ENCODE peak calls at places on chromosomes 2 and 18, in five cellular contexts. E, S, L, J and V are unnamed samples.

GRCh38 chr2:27737676-27738348 is 33.7 kb upstream of the MRPL33 start:
- DNase-seq in J (no peak), S (no peak), E (peak), L (no peak), V (peak)

GRCh38 chr2:168573128-168573903 is 117.2 kb downstream of the CERS6 start:
- DNase-seq in S (no peak), J (no peak), E (no peak), L (no peak), V (no peak)

GRCh38 chr2:205386109-205386508 is 296.2 kb upstream of the NRP2 start:
- DNase-seq in E (no peak), L (no peak), S (no peak), J (no peak), V (no peak)

GRCh38 chr2:101679801-101680487 is 17.6 kb upstream of the MAP4K4 start:
- DNase-seq in L (no peak), S (no peak), E (no peak), J (no peak), V (no peak)

GRCh38 chr2:136057023-136057801 is 60.7 kb downstream of the CXCR4 start:
- DNase-seq in E (no peak), L (no peak), J (no peak), S (no peak), V (no peak)

GRCh38 chr2:66340521-66340920 is 94.4 kb upstream of the MEIS1 start:
- DNase-seq in L (no peak), J (no peak), E (no peak), S (no peak), V (no peak)

GRCh38 chr2:186503827-186504606 is 18.0 kb downstream of the ZC3H15 start:
- DNase-seq in J (no peak), S (no peak), E (no peak), L (peak), V (no peak)

GRCh38 chr2:230942920-230943896 is 18.2 kb upstream of the GPR55 start:
- DNase-seq in J (no peak), L (no peak), S (no peak), E (no peak), V (no peak)

GRCh38 chr2:217922101-217923006 is 80.4 kb downstream of the TNS1 start:
- DNase-seq in S (no peak), J (no peak), L (peak), E (no peak), V (no peak)

GRCh38 chr18:74113711-74114110 is 33.9 kb downstream of the FBXO15 start:
- DNase-seq in J (no peak), L (no peak), S (no peak), E (peak), V (no peak)

GRCh38 chr2:168140892-168141291 is 106.5 kb downstream of the STK39 start:
- DNase-seq in S (no peak), L (no peak), E (no peak), J (no peak), V (no peak)

GRCh38 chr2:205954707-205955106 is 131.3 kb downstream of the INO80D start:
- DNase-seq in J (no peak), E (no peak), S (no peak), L (no peak), V (no peak)

GRCh38 chr2:157792345-157793052 is 83.6 kb downstream of the ACVR1 start:
- DNase-seq in J (no peak), L (no peak), S (no peak), E (no peak), V (peak)

GRCh38 chr18:32271649-32272324 is 81.9 kb downstream of the MEP1B start:
- DNase-seq in E (no peak), J (peak), S (no peak), L (peak), V (peak)

GRCh38 chr2:160368988-160369935 is 124.3 kb downstream of the RBMS1 start:
- DNase-seq in E (no peak), S (no peak), L (no peak), J (no peak), V (no peak)

GRCh38 chr2:192236136-192236535 is 41.4 kb upstream of the TMEFF2 start:
- DNase-seq in E (no peak), J (no peak), S (no peak), L (no peak), V (no peak)

GRCh38 chr18:3044931-3045698 is 32.2 kb upstream of the LPIN2 start:
- DNase-seq in J (no peak), S (no peak), L (no peak), E (peak), V (no peak)

GRCh38 chr2:42138163-42139016 is 30.8 kb upstream of the EML4 start:
- DNase-seq in E (peak), L (no peak), J (no peak), S (no peak), V (peak)

GRCh38 chr2:189249901-189250300 is 70.3 kb upstream of the COL5A2 start:
- DNase-seq in S (no peak), L (no peak), E (no peak), J (no peak), V (no peak)

GRCh38 chr2:99188357-99188756 is 7.4 kb downstream of the MRPL30 start:
- DNase-seq in E (no peak), S (no peak), J (no peak), L (no peak), V (no peak)

GRCh38 chr18:36593001-36593400 is 235.8 kb downstream of the TPGS2 start:
- DNase-seq in S (no peak), E (no peak), J (no peak), L (no peak), V (no peak)

GRCh38 chr2:71781695-71782228 is 328.4 kb downstream of the DYSF start:
- DNase-seq in L (no peak), J (no peak), E (no peak), S (no peak), V (no peak)

GRCh38 chr2:148719941-148720436 is 75.4 kb downstream of the EPC2 start:
- DNase-seq in J (no peak), S (no peak), E (no peak), L (no peak), V (no peak)

GRCh38 chr2:198401644-198402043 is 597.3 kb downstream of the PLCL1 start:
- DNase-seq in J (no peak), S (no peak), L (no peak), E (no peak), V (no peak)

GRCh38 chr2:221488134-221488807 is 83.8 kb downstream of the EPHA4 start:
- DNase-seq in E (no peak), L (no peak), J (no peak), S (no peak), V (no peak)

GRCh38 chr2:147716906-147717305 is 127.9 kb upstream of the ACVR2A start:
- DNase-seq in J (no peak), S (no peak), E (no peak), L (no peak), V (no peak)

GRCh38 chr2:147713349-147713748 is 131.5 kb upstream of the ACVR2A start:
- DNase-seq in J (no peak), S (no peak), L (no peak), E (no peak), V (no peak)

GRCh38 chr2:147712051-147712450 is 132.8 kb upstream of the ACVR2A start:
- DNase-seq in S (no peak), L (no peak), E (no peak), J (no peak), V (no peak)

GRCh38 chr2:147714582-147714981 is 130.2 kb upstream of the ACVR2A start:
- DNase-seq in S (no peak), L (no peak), J (no peak), E (no peak), V (no peak)

DNA sequence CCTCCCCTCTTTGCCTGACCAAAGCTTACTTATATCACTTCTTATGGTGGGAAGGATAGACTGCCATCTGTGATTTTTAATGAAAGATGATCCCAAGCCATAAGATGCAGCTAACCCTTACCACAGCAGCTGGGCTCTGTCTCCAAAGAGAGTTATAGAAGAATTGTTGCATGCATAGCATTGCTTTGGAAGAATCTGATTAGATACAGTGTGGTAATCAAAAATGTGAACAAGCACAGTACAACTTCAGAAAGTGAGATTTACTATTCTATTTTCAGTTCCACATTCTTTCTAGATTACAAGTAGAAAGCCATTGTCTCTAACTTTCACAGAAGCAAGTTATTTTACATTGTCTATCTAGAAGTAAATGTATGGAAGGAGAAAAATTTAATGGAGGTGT is 129.0 kb upstream of the ACVR2A start:
- DNase-seq in J (no peak), L (no peak), S (no peak), E (no peak), V (no peak)
- H3K27ac ChIP-seq in J (no peak), L (no peak), S (no peak), E (no peak), V (no peak)

DNA sequence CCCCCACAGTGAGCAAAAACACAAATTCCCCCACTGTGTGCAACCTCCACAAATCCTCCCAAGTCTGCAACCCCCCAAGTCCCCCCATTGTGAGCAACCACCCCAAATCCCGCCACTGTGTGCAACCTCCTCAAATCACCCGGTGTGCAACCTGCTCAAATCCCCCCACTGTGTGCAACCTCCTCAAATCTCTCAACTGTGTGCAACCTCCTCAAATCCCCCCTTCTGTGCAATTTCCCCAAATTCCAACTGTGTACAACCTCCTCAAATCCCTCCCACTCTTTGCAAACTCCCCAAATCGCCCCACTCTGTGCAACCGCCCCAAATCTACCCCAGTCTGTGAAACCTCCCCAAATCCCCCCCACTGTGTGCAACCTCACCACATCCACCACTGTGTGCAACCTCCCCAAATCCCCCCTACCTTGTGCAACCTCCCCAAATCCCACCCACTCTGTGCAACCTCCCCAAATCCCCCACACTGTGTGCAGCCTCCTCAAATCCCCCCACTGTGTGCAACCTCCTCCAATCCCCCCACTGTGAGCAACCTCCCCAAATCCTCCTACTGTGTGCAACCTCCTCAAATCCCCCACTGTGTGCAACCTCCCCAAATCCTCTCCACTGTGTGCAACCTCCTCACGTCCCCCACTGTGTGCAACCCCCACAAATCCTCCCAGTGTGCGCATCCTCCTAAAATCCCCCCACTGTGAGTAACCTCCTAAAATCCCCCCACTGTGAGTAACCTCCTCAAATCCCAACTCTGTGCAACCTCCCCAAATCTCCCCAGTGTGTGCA is 115.2 kb downstream of the TPO start:
- DNase-seq in J (no peak), L (no peak), E (no peak), S (peak), V (no peak)
- H3K27ac ChIP-seq in J (no peak), L (no peak), E (no peak), S (no peak), V (no peak)

GRCh38 chr2:25230128-25230527 is 61.7 kb upstream of the POMC start:
- DNase-seq in J (no peak), S (no peak), E (no peak), L (no peak), V (no peak)
- H3K27ac ChIP-seq in J (no peak), S (no peak), E (no peak), L (no peak), V (peak)

DNA sequence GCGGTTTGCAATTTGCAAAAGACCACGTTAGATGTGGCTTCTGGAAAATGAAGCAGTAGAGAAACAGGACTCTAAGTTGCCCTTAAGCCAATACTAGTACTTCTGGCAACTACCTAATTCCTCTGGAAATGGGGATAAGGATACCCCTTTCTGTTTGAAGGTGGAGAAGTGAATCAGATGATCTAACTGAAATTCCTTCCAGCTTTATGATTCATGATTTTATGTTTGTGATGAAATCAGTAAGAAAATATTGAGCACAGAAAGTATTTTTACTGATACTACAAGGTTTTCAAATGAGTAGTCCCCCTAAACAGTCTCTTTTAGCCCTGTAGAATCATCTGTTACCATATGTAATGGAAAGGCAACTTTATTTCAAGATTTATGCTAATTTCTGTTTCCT is 98.0 kb downstream of the CDC42EP3 start:
- DNase-seq in L (no peak), E (no peak), J (no peak), S (no peak), V (no peak)
- H3K27ac ChIP-seq in L (no peak), E (no peak), J (no peak), S (no peak), V (no peak)

GRCh38 chr18:62778976-62779869 is 63.9 kb downstream of the PHLPP1 start:
- DNase-seq in S (no peak), E (no peak), L (peak), J (no peak), V (no peak)
- H3K27ac ChIP-seq in S (no peak), E (no peak), L (no peak), J (no peak), V (no peak)

GRCh38 chr2:176854062-176854461 is 358.5 kb upstream of the HNRNPA3 start:
- DNase-seq in S (no peak), J (no peak), E (no peak), L (no peak), V (no peak)
- H3K27ac ChIP-seq in S (no peak), J (no peak), E (no peak), L (no peak), V (no peak)

GRCh38 chr2:172889767-172890430 is 154.3 kb downstream of the RAPGEF4 start:
- DNase-seq in J (no peak), S (no peak), E (no peak), L (no peak), V (no peak)
- H3K27ac ChIP-seq in J (no peak), S (no peak), E (no peak), L (no peak), V (no peak)

GRCh38 chr2:177516786-177517544 is 124.4 kb downstream of the AGPS start:
- DNase-seq in S (no peak), J (no peak), L (no peak), E (no peak), V (no peak)

GRCh38 chr2:177523781-177524180 is 131.2 kb downstream of the AGPS start:
- DNase-seq in L (no peak), J (no peak), S (no peak), E (no peak), V (no peak)

GRCh38 chr2:177518754-177519153 is 126.2 kb downstream of the AGPS start:
- DNase-seq in E (no peak), L (no peak), S (no peak), J (no peak), V (no peak)
- H3K27ac ChIP-seq in E (no peak), L (no peak), S (no peak), J (no peak), V (no peak)